ENCODE peak calls at places on chromosomes 11 and 22, in six cellular contexts. X is NCI-H1092; W is effector memory CD8-positive, alpha-beta T cell; U is fibroblast of villous mesenchyme; N is lung; O is germinal center. Z is an unnamed sample.

GRCh38 chr22:43811777-43812148 is 342 bp downstream of the EFCAB6 start:
- DNase-seq in X (no peak), W (peak; percentile 4), U (peak; percentile 80), N (no peak), O (no peak), Z (no peak)

GRCh38 chr11:58525037-58525614 is 17.2 kb upstream of the OR5B21 start:
- DNase-seq in X (no peak), W (peak; percentile 27), U (peak; percentile 12), N (no peak), O (peak; percentile 61), Z (peak; percentile 62)

GRCh38 chr11:35764414-35764813 is 101.8 kb downstream of the TRIM44 start:
- DNase-seq in X (no peak), W (no peak), U (no peak), N (no peak), O (no peak), Z (no peak)

GRCh38 chr11:16967347-16967662 is 46.9 kb downstream of the PLEKHA7 start:
- DNase-seq in X (no peak), W (no peak), U (no peak), N (no peak), O (no peak), Z (no peak)

GRCh38 chr11:2510626-2511402 is 66.0 kb downstream of the KCNQ1 start:
- DNase-seq in X (no peak), W (no peak), U (no peak), N (peak; percentile 17), O (peak; percentile 1), Z (no peak)

GRCh38 chr11:26575946-26576345 is 3.9 kb upstream of the MUC15 start:
- DNase-seq in X (no peak), W (no peak), U (peak; percentile 0), N (no peak), O (no peak), Z (no peak)

GRCh38 chr22:46355369-46355995 is 20.0 kb downstream of the TRMU start:
- DNase-seq in X (no peak), W (peak; percentile 66), U (peak; percentile 46), N (peak; percentile 75), O (peak; percentile 75), Z (peak; percentile 41)

GRCh38 chr22:44047891-44048301 is 23.8 kb downstream of the PARVB start:
- DNase-seq in X (no peak), W (no peak), U (no peak), N (no peak), O (no peak), Z (no peak)

GRCh38 chr22:49771266-49772065 is 56.2 kb downstream of the BRD1 start:
- DNase-seq in X (no peak), W (no peak), U (no peak), N (no peak), O (no peak), Z (no peak)

GRCh38 chr11:26465270-26465669 is 106.8 kb downstream of the MUC15 start:
- DNase-seq in X (no peak), W (no peak), U (no peak), N (no peak), O (no peak), Z (no peak)

GRCh38 chr11:124748481-124749338 is 3.3 kb downstream of the VSIG2 start:
- DNase-seq in X (no peak), W (no peak), U (no peak), N (no peak), O (no peak), Z (no peak)

GRCh38 chr11:133064152-133064877 is 468.0 kb downstream of the OPCML start:
- DNase-seq in X (peak; percentile 86), W (no peak), U (no peak), N (peak; percentile 76), O (no peak), Z (no peak)

GRCh38 chr22:25197335-25197734 is 2.3 kb upstream of the CRYBB3 start:
- DNase-seq in X (no peak), W (no peak), U (no peak), N (no peak), O (no peak), Z (no peak)

GRCh38 chr22:27461470-27461869 is 340.1 kb downstream of the MN1 start:
- DNase-seq in X (no peak), W (no peak), U (peak; percentile 52), N (no peak), O (no peak), Z (no peak)

GRCh38 chr11:43419460-43419859 is 60.7 kb downstream of the TTC17 start:
- DNase-seq in X (no peak), W (peak; percentile 7), U (peak; percentile 52), N (no peak), O (peak; percentile 24), Z (no peak)

GRCh38 chr11:80727315-80727714 is 1286.5 kb upstream of the TENM4 start:
- DNase-seq in X (no peak), W (no peak), U (peak; percentile 4), N (no peak), O (no peak), Z (no peak)

GRCh38 chr11:132024587-132025295 is 654.3 kb downstream of the NTM start:
- DNase-seq in X (no peak), W (no peak), U (peak; percentile 30), N (no peak), O (no peak), Z (no peak)

GRCh38 chr11:75427181-75427580 is 5.8 kb downstream of the KLHL35 start:
- DNase-seq in X (no peak), W (no peak), U (no peak), N (no peak), O (no peak), Z (no peak)

GRCh38 chr11:74321487-74322188 is 10.2 kb upstream of the P4HA3 start:
- DNase-seq in X (peak; percentile 34), W (no peak), U (no peak), N (no peak), O (peak; percentile 11), Z (no peak)

GRCh38 chr11:74371269-74372039 is 26.8 kb downstream of the PGM2L1 start:
- DNase-seq in X (no peak), W (no peak), U (peak; percentile 77), N (no peak), O (no peak), Z (no peak)

GRCh38 chr11:65316311-65316978 is 1.8 kb downstream of the CDC42EP2 start:
- DNase-seq in X (no peak), W (no peak), U (peak; percentile 95), N (peak; percentile 48), O (no peak), Z (no peak)

GRCh38 chr11:118530683-118531596 is at the start of gene TMEM25:
- DNase-seq in X (peak; percentile 80), W (peak; percentile 57), U (peak; percentile 47), N (peak; percentile 62), O (peak; percentile 81), Z (peak; percentile 68)

GRCh38 chr11:96054870-96055705 is 131.2 kb upstream of the MTMR2 start:
- DNase-seq in X (no peak), W (no peak), U (peak; percentile 62), N (no peak), O (peak; percentile 27), Z (peak; percentile 34)

GRCh38 chr11:126007263-126007662 is 55.4 kb downstream of the CDON start:
- DNase-seq in X (no peak), W (no peak), U (peak; percentile 38), N (no peak), O (no peak), Z (no peak)

GRCh38 chr22:39234157-39234793 is 10.5 kb downstream of the PDGFB start:
- DNase-seq in X (no peak), W (no peak), U (peak; percentile 25), N (no peak), O (no peak), Z (no peak)

GRCh38 chr11:69818243-69819108 is 740 bp downstream of the FGF3 start:
- DNase-seq in X (no peak), W (no peak), U (no peak), N (no peak), O (no peak), Z (no peak)

GRCh38 chr22:36739185-36739584 is 35.6 kb upstream of the CACNG2 start:
- DNase-seq in X (no peak), W (no peak), U (no peak), N (no peak), O (no peak), Z (no peak)

GRCh38 chr11:61733120-61733978 is 19.1 kb upstream of the MYRF start:
- DNase-seq in X (peak; percentile 88), W (peak; percentile 84), U (peak; percentile 86), N (peak; percentile 84), O (peak; percentile 93), Z (peak; percentile 80)

GRCh38 chr11:11993814-11994213 is 14.6 kb downstream of the DKK3 start:
- DNase-seq in X (no peak), W (no peak), U (peak; percentile 85), N (no peak), O (no peak), Z (no peak)

GRCh38 chr11:134999490-135000066 is 587.5 kb upstream of the B3GAT1 start:
- DNase-seq in X (no peak), W (no peak), U (no peak), N (no peak), O (no peak), Z (no peak)

GRCh38 chr11:102661040-102661439 is 35.9 kb upstream of the MMP20 start:
- DNase-seq in X (no peak), W (no peak), U (no peak), N (no peak), O (no peak), Z (no peak)

GRCh38 chr22:20956258-20957117 is 10.6 kb upstream of the AIFM3 start:
- DNase-seq in X (no peak), W (no peak), U (no peak), N (no peak), O (no peak), Z (no peak)

GRCh38 chr11:92915551-92915950 is 53.9 kb upstream of the MTNR1B start:
- DNase-seq in X (no peak), W (no peak), U (no peak), N (no peak), O (no peak), Z (no peak)

GRCh38 chr11:45930031-45930794 is 7.8 kb downstream of the LARGE2 start:
- DNase-seq in X (peak; percentile 83), W (peak; percentile 48), U (no peak), N (no peak), O (peak; percentile 92), Z (peak; percentile 50)

GRCh38 chr11:7967097-7967496 is 1.9 kb upstream of the NLRP10 start:
- DNase-seq in X (no peak), W (no peak), U (no peak), N (no peak), O (no peak), Z (no peak)

GRCh38 chr11:47347134-47347533 is 5.4 kb downstream of the MYBPC3 start:
- DNase-seq in X (no peak), W (no peak), U (no peak), N (no peak), O (no peak), Z (no peak)